ENCODE peak calls at places on chromosomes 11 and 22, in eight cellular contexts. One of them, this sample, is unnamed. For H3K4me1, the result is how much of the 10 kb centered on the place peaks cover.

GRCh38 chr11:18727499-18728236 is 1.7 kb upstream of the IGSF22 start:
- DNase-seq in gastrocnemius medialis: no peak
- DNase-seq in mesendoderm: peak
- DNase-seq in HepG2: peak
- DNase-seq in keratinocyte: no peak
- DNase-seq in right lobe of liver: no peak
- DNase-seq in GM23248: peak
- DNase-seq in SK-N-SH: peak
- DNase-seq in this sample: peak

GRCh38 chr11:76578655-76579046 is 91.9 kb downstream of the LRRC32 start:
- DNase-seq in gastrocnemius medialis: no peak
- DNase-seq in right lobe of liver: no peak
- DNase-seq in SK-N-SH: peak
- DNase-seq in HepG2: no peak
- DNase-seq in keratinocyte: no peak
- DNase-seq in mesendoderm: peak
- DNase-seq in GM23248: no peak
- DNase-seq in this sample: no peak

GRCh38 chr11:33319965-33320813 is 63.0 kb downstream of the HIPK3 start:
- DNase-seq in right lobe of liver: no peak
- DNase-seq in GM23248: no peak
- DNase-seq in SK-N-SH: no peak
- DNase-seq in keratinocyte: no peak
- DNase-seq in gastrocnemius medialis: no peak
- DNase-seq in mesendoderm: peak
- DNase-seq in HepG2: no peak
- DNase-seq in this sample: no peak

GRCh38 chr22:24593810-24594568 is 1.1 kb upstream of the LRRC75B start:
- DNase-seq in gastrocnemius medialis: no peak
- DNase-seq in SK-N-SH: peak
- DNase-seq in keratinocyte: no peak
- DNase-seq in mesendoderm: no peak
- DNase-seq in HepG2: peak
- DNase-seq in GM23248: no peak
- DNase-seq in right lobe of liver: peak
- DNase-seq in this sample: no peak

GRCh38 chr11:97516688-97517087 is 1126.9 kb downstream of the JRKL start:
- DNase-seq in right lobe of liver: no peak
- DNase-seq in keratinocyte: no peak
- DNase-seq in SK-N-SH: peak
- DNase-seq in mesendoderm: no peak
- DNase-seq in GM23248: no peak
- DNase-seq in gastrocnemius medialis: no peak
- DNase-seq in HepG2: no peak
- DNase-seq in this sample: no peak

GRCh38 chr11:969651-970205 is 44.1 kb downstream of the AP2A2 start:
- DNase-seq in mesendoderm: no peak
- DNase-seq in right lobe of liver: no peak
- DNase-seq in keratinocyte: no peak
- DNase-seq in HepG2: no peak
- DNase-seq in SK-N-SH: no peak
- DNase-seq in GM23248: no peak
- DNase-seq in gastrocnemius medialis: no peak
- DNase-seq in this sample: no peak

GRCh38 chr11:59918987-59919589 is 19.1 kb upstream of the OOSP1 start:
- DNase-seq in keratinocyte: no peak
- DNase-seq in GM23248: peak
- DNase-seq in SK-N-SH: peak
- DNase-seq in gastrocnemius medialis: no peak
- DNase-seq in right lobe of liver: no peak
- DNase-seq in HepG2: peak
- DNase-seq in mesendoderm: peak
- DNase-seq in this sample: peak

GRCh38 chr11:64934765-64935633 is 694 bp downstream of the GPHA2 start:
- DNase-seq in GM23248: no peak
- DNase-seq in HepG2: peak
- DNase-seq in SK-N-SH: no peak
- DNase-seq in right lobe of liver: no peak
- DNase-seq in keratinocyte: no peak
- DNase-seq in mesendoderm: no peak
- DNase-seq in gastrocnemius medialis: no peak
- DNase-seq in this sample: no peak

GRCh38 chr22:50530280-50530856 is 556 bp upstream of the TYMP start:
- DNase-seq in gastrocnemius medialis: no peak
- DNase-seq in HepG2: peak
- DNase-seq in mesendoderm: no peak
- DNase-seq in right lobe of liver: peak
- DNase-seq in GM23248: peak
- DNase-seq in SK-N-SH: no peak
- DNase-seq in keratinocyte: no peak
- DNase-seq in this sample: no peak

GRCh38 chr11:69910519-69911309 is 91.5 kb upstream of the FGF3 start:
- DNase-seq in right lobe of liver: no peak
- DNase-seq in HepG2: no peak
- DNase-seq in gastrocnemius medialis: no peak
- DNase-seq in keratinocyte: no peak
- DNase-seq in mesendoderm: no peak
- DNase-seq in SK-N-SH: no peak
- DNase-seq in GM23248: no peak
- DNase-seq in this sample: no peak

GRCh38 chr11:76606102-76606793 is 64.3 kb downstream of the LRRC32 start:
- DNase-seq in HepG2: no peak
- DNase-seq in mesendoderm: no peak
- DNase-seq in keratinocyte: no peak
- DNase-seq in gastrocnemius medialis: no peak
- DNase-seq in GM23248: peak
- DNase-seq in right lobe of liver: no peak
- DNase-seq in SK-N-SH: peak
- DNase-seq in this sample: no peak

GRCh38 chr22:31139866-31140716 is at the start of gene PLA2G3:
- DNase-seq in right lobe of liver: no peak
- DNase-seq in SK-N-SH: peak
- DNase-seq in keratinocyte: no peak
- DNase-seq in GM23248: peak
- DNase-seq in mesendoderm: peak
- DNase-seq in gastrocnemius medialis: no peak
- DNase-seq in HepG2: peak
- DNase-seq in this sample: peak

GRCh38 chr11:45429719-45430118 is 143.6 kb upstream of the SYT13 start:
- DNase-seq in keratinocyte: no peak
- DNase-seq in gastrocnemius medialis: no peak
- DNase-seq in SK-N-SH: no peak
- DNase-seq in mesendoderm: no peak
- DNase-seq in right lobe of liver: no peak
- DNase-seq in GM23248: no peak
- DNase-seq in HepG2: no peak
- DNase-seq in this sample: no peak

GRCh38 chr11:47435687-47436086 is 9.4 kb upstream of the PSMC3 start:
- DNase-seq in gastrocnemius medialis: no peak
- DNase-seq in HepG2: peak
- DNase-seq in right lobe of liver: no peak
- DNase-seq in SK-N-SH: no peak
- DNase-seq in GM23248: no peak
- DNase-seq in mesendoderm: no peak
- DNase-seq in keratinocyte: no peak
- DNase-seq in this sample: no peak

GRCh38 chr11:8263109-8263768 is 439 bp downstream of the LMO1 start:
- DNase-seq in gastrocnemius medialis: no peak
- DNase-seq in right lobe of liver: peak
- DNase-seq in HepG2: no peak
- DNase-seq in mesendoderm: peak
- DNase-seq in keratinocyte: no peak
- DNase-seq in SK-N-SH: peak
- DNase-seq in GM23248: peak
- DNase-seq in this sample: peak

GRCh38 chr22:40279017-40279416 is 67.3 kb upstream of the ADSL start:
- DNase-seq in keratinocyte: no peak
- DNase-seq in gastrocnemius medialis: no peak
- DNase-seq in HepG2: no peak
- DNase-seq in right lobe of liver: no peak
- DNase-seq in mesendoderm: no peak
- DNase-seq in GM23248: no peak
- DNase-seq in SK-N-SH: no peak
- DNase-seq in this sample: no peak
- H3K4me3 ChIP-seq in keratinocyte: no peak
- H3K4me3 ChIP-seq in gastrocnemius medialis: no peak
- H3K4me3 ChIP-seq in HepG2: no peak
- H3K4me3 ChIP-seq in right lobe of liver: no peak
- H3K4me3 ChIP-seq in mesendoderm: no peak
- H3K4me3 ChIP-seq in GM23248: no peak
- H3K4me3 ChIP-seq in SK-N-SH: no peak
- H3K4me3 ChIP-seq in this sample: no peak

GRCh38 chr11:73380897-73381410 is 4.8 kb downstream of the RELT start:
- DNase-seq in mesendoderm: no peak
- DNase-seq in GM23248: no peak
- DNase-seq in gastrocnemius medialis: peak
- DNase-seq in keratinocyte: no peak
- DNase-seq in right lobe of liver: no peak
- DNase-seq in SK-N-SH: no peak
- DNase-seq in HepG2: no peak
- DNase-seq in this sample: no peak

GRCh38 chr11:73381589-73381988 is 5.4 kb downstream of the RELT start:
- DNase-seq in gastrocnemius medialis: peak
- DNase-seq in SK-N-SH: no peak
- DNase-seq in keratinocyte: no peak
- DNase-seq in HepG2: no peak
- DNase-seq in mesendoderm: no peak
- DNase-seq in right lobe of liver: no peak
- DNase-seq in GM23248: no peak
- DNase-seq in this sample: no peak

GRCh38 chr11:73379189-73379880 is 3.1 kb downstream of the RELT start:
- DNase-seq in right lobe of liver: no peak
- DNase-seq in GM23248: no peak
- DNase-seq in gastrocnemius medialis: peak
- DNase-seq in keratinocyte: no peak
- DNase-seq in HepG2: no peak
- DNase-seq in mesendoderm: no peak
- DNase-seq in SK-N-SH: no peak
- DNase-seq in this sample: no peak

GRCh38 chr11:73382183-73382582 is 6.0 kb downstream of the RELT start:
- DNase-seq in GM23248: no peak
- DNase-seq in gastrocnemius medialis: no peak
- DNase-seq in SK-N-SH: no peak
- DNase-seq in HepG2: no peak
- DNase-seq in right lobe of liver: no peak
- DNase-seq in keratinocyte: no peak
- DNase-seq in mesendoderm: no peak
- DNase-seq in this sample: peak

DNA sequence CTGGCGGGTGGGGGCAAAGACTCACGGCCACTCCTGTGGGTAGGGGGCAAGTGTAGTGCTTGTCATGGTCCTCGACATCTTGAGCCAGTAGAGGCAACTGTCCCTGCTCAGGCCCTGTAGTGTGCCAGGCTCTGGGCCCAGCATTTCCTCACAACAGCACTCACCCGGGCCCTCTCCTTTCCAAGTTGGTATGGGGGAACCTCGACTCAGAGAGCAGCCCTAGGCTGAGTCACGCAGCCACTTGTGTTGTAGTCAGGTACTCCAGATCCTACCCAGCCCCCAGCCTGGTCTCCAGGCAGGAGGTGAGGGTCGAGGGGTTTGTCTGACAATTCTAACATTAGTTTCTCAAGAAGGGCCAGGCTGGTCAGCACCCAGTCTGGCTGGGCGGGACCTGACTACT is 4.1 kb downstream of the RELT start:
- DNase-seq in mesendoderm: no peak
- DNase-seq in HepG2: no peak
- DNase-seq in GM23248: peak
- DNase-seq in right lobe of liver: no peak
- DNase-seq in keratinocyte: no peak
- DNase-seq in SK-N-SH: no peak
- DNase-seq in gastrocnemius medialis: peak
- DNase-seq in this sample: no peak
- H3K4me1 ChIP-seq in mesendoderm: under half
- H3K4me1 ChIP-seq in HepG2: under half
- H3K4me1 ChIP-seq in GM23248: under half
- H3K4me1 ChIP-seq in right lobe of liver: under half
- H3K4me1 ChIP-seq in keratinocyte: under half
- H3K4me1 ChIP-seq in SK-N-SH: under half
- H3K4me1 ChIP-seq in gastrocnemius medialis: half or more
- H3K4me1 ChIP-seq in this sample: half or more

GRCh38 chr22:46007003-46007847 is 30.3 kb upstream of the WNT7B start:
- DNase-seq in SK-N-SH: peak
- DNase-seq in gastrocnemius medialis: peak
- DNase-seq in GM23248: peak
- DNase-seq in right lobe of liver: peak
- DNase-seq in HepG2: no peak
- DNase-seq in keratinocyte: peak
- DNase-seq in mesendoderm: no peak
- DNase-seq in this sample: no peak
- H3K4me3 ChIP-seq in SK-N-SH: peak
- H3K4me3 ChIP-seq in gastrocnemius medialis: peak
- H3K4me3 ChIP-seq in GM23248: peak
- H3K4me3 ChIP-seq in right lobe of liver: no peak
- H3K4me3 ChIP-seq in HepG2: peak
- H3K4me3 ChIP-seq in keratinocyte: peak
- H3K4me3 ChIP-seq in mesendoderm: no peak
- H3K4me3 ChIP-seq in this sample: no peak

GRCh38 chr11:6611092-6612007 is 666 bp downstream of the TAF10 start:
- DNase-seq in mesendoderm: peak
- DNase-seq in gastrocnemius medialis: peak
- DNase-seq in SK-N-SH: no peak
- DNase-seq in HepG2: no peak
- DNase-seq in keratinocyte: no peak
- DNase-seq in GM23248: peak
- DNase-seq in right lobe of liver: peak
- DNase-seq in this sample: no peak

GRCh38 chr11:6608011-6608410 is 4.0 kb downstream of the TAF10 start:
- DNase-seq in right lobe of liver: no peak
- DNase-seq in gastrocnemius medialis: no peak
- DNase-seq in mesendoderm: no peak
- DNase-seq in keratinocyte: no peak
- DNase-seq in SK-N-SH: no peak
- DNase-seq in HepG2: no peak
- DNase-seq in GM23248: no peak
- DNase-seq in this sample: no peak

GRCh38 chr11:6608726-6609501 is 3.1 kb downstream of the TAF10 start:
- DNase-seq in gastrocnemius medialis: no peak
- DNase-seq in SK-N-SH: no peak
- DNase-seq in keratinocyte: no peak
- DNase-seq in HepG2: no peak
- DNase-seq in mesendoderm: no peak
- DNase-seq in right lobe of liver: no peak
- DNase-seq in GM23248: no peak
- DNase-seq in this sample: no peak

GRCh38 chr11:6610591-6610990 is 1.4 kb downstream of the TAF10 start:
- DNase-seq in SK-N-SH: no peak
- DNase-seq in right lobe of liver: peak
- DNase-seq in GM23248: no peak
- DNase-seq in keratinocyte: no peak
- DNase-seq in gastrocnemius medialis: no peak
- DNase-seq in mesendoderm: no peak
- DNase-seq in HepG2: no peak
- DNase-seq in this sample: no peak

GRCh38 chr11:6609502-6610015 is 2.5 kb downstream of the TAF10 start:
- DNase-seq in SK-N-SH: no peak
- DNase-seq in GM23248: no peak
- DNase-seq in gastrocnemius medialis: no peak
- DNase-seq in mesendoderm: no peak
- DNase-seq in right lobe of liver: no peak
- DNase-seq in HepG2: no peak
- DNase-seq in keratinocyte: no peak
- DNase-seq in this sample: no peak
- H3K4me1 ChIP-seq in SK-N-SH: under half
- H3K4me1 ChIP-seq in GM23248: under half
- H3K4me1 ChIP-seq in gastrocnemius medialis: under half
- H3K4me1 ChIP-seq in mesendoderm: under half
- H3K4me1 ChIP-seq in right lobe of liver: under half
- H3K4me1 ChIP-seq in HepG2: half or more
- H3K4me1 ChIP-seq in keratinocyte: under half
- H3K4me1 ChIP-seq in this sample: under half